ENCODE peak calls at places on chromosomes 13 and 19, in five cellular contexts. Y, H, B, S and J are unnamed samples.
A peak's percentile ranks its signal among the peaks of the same experiment; 100 is the strongest.

GRCh38 chr13:19860884-19861655 is 2.4 kb downstream of the ZMYM5 start:
- DNase-seq in Y (no peak), H (no peak), B (no peak), S (no peak), J (no peak)

GRCh38 chr13:76647550-76647949 is 238.7 kb downstream of the KCTD12 start:
- DNase-seq in Y (no peak), H (no peak), B (no peak), S (no peak), J (no peak)

GRCh38 chr13:95954266-95954665 is 98.9 kb downstream of the UGGT2 start:
- DNase-seq in Y (no peak), H (no peak), B (no peak), S (no peak), J (no peak)

GRCh38 chr19:17765069-17765618 is 13.9 kb downstream of the FCHO1 start:
- DNase-seq in Y (no peak), H (peak; percentile 74), B (no peak), S (no peak), J (no peak)

GRCh38 chr19:58350001-58350801 is 3.1 kb downstream of the A1BG start:
- DNase-seq in Y (no peak), H (no peak), B (no peak), S (no peak), J (no peak)

GRCh38 chr19:40954573-40954972 is 36.5 kb upstream of the CYP2B6 start:
- DNase-seq in Y (no peak), H (no peak), B (no peak), S (no peak), J (no peak)

GRCh38 chr13:83935566-83935965 is 53.3 kb upstream of the SLITRK1 start:
- DNase-seq in Y (no peak), H (no peak), B (no peak), S (no peak), J (no peak)

GRCh38 chr13:50081106-50081898 is 66.1 kb downstream of the KCNRG start:
- DNase-seq in Y (peak; percentile 31), H (peak; percentile 56), B (peak; percentile 55), S (peak; percentile 73), J (peak; percentile 58)

GRCh38 chr13:110912651-110913051 is 2.2 kb downstream of the ANKRD10 start:
- DNase-seq in Y (no peak), H (no peak), B (no peak), S (no peak), J (no peak)

GRCh38 chr13:27839809-27840467 is 47.7 kb downstream of the GSX1 start:
- DNase-seq in Y (no peak), H (no peak), B (no peak), S (no peak), J (no peak)

GRCh38 chr19:34500656-34501120 is 19.1 kb downstream of the WTIP start:
- DNase-seq in Y (no peak), H (no peak), B (no peak), S (no peak), J (no peak)

GRCh38 chr19:35055715-35056179 is 14.2 kb downstream of the HPN start:
- DNase-seq in Y (no peak), H (no peak), B (no peak), S (no peak), J (no peak)

GRCh38 chr19:57850553-57851017 is 926 bp downstream of the ZNF587 start:
- DNase-seq in Y (no peak), H (no peak), B (no peak), S (no peak), J (no peak)

GRCh38 chr13:26386026-26386425 is 132.1 kb downstream of the CDK8 start:
- DNase-seq in Y (no peak), H (no peak), B (no peak), S (no peak), J (no peak)

GRCh38 chr13:112588490-112589297 is 741 bp upstream of the TUBGCP3 start:
- DNase-seq in Y (no peak), H (no peak), B (no peak), S (no peak), J (no peak)

GRCh38 chr13:84651288-84651687 is 769.0 kb upstream of the SLITRK1 start:
- DNase-seq in Y (no peak), H (peak; percentile 64), B (no peak), S (no peak), J (no peak)